ENCODE peak calls at places on chromosome 20, in six cellular contexts. C is HCT116, E is MM.1S, U is mammary epithelial cell, A is DND-41, S is fibroblast of lung. P is an unnamed sample.

GRCh38 chr20:1537731-1538058 is 19.8 kb downstream of the SIRPD start:
- DNase-seq in C (no peak), S (no peak), A (no peak), E (no peak), U (no peak), P (no peak)

GRCh38 chr20:22404609-22405170 is 179.7 kb downstream of the FOXA2 start:
- DNase-seq in S (no peak), E (no peak), A (no peak), C (no peak), U (no peak), P (no peak)

GRCh38 chr20:52624270-52624669 is 347.9 kb upstream of the TSHZ2 start:
- DNase-seq in E (no peak), U (no peak), A (no peak), S (no peak), C (no peak), P (no peak)

GRCh38 chr20:1467355-1468116 is 887 bp upstream of the NSFL1C start:
- DNase-seq in C (no peak), S (no peak), E (no peak), U (no peak), A (no peak), P (no peak)

GRCh38 chr20:11687546-11688292 is 230.0 kb upstream of the BTBD3 start:
- DNase-seq in A (no peak), E (no peak), U (no peak), S (no peak), C (no peak), P (no peak)

GRCh38 chr20:33731693-33732165 is at the start of gene ZNF341:
- DNase-seq in E (peak; percentile 92), C (peak; percentile 39), S (no peak), U (peak; percentile 72), A (peak; percentile 93), P (no peak)

GRCh38 chr20:52230406-52230805 is 38.8 kb upstream of the ZFP64 start:
- DNase-seq in U (no peak), C (no peak), S (no peak), E (no peak), A (no peak), P (peak; percentile 93)

GRCh38 chr20:49543858-49544437 is 24.0 kb downstream of the PTGIS start:
- DNase-seq in C (no peak), E (no peak), U (no peak), S (no peak), A (no peak), P (no peak)

GRCh38 chr20:15927893-15928650 is 645.2 kb downstream of the KIF16B start:
- DNase-seq in A (no peak), U (no peak), E (no peak), S (no peak), C (no peak), P (no peak)

GRCh38 chr20:55961351-55962320 is 43.7 kb downstream of the CBLN4 start:
- DNase-seq in S (no peak), U (no peak), E (no peak), A (no peak), C (no peak), P (no peak)

GRCh38 chr20:39873286-39873685 is 815.8 kb downstream of the MAFB start:
- DNase-seq in A (no peak), C (no peak), S (no peak), E (no peak), U (no peak), P (no peak)

GRCh38 chr20:44057698-44058675 is 129.0 kb downstream of the JPH2 start:
- DNase-seq in C (no peak), E (no peak), S (peak; percentile 84), U (no peak), A (no peak), P (no peak)

DNA sequence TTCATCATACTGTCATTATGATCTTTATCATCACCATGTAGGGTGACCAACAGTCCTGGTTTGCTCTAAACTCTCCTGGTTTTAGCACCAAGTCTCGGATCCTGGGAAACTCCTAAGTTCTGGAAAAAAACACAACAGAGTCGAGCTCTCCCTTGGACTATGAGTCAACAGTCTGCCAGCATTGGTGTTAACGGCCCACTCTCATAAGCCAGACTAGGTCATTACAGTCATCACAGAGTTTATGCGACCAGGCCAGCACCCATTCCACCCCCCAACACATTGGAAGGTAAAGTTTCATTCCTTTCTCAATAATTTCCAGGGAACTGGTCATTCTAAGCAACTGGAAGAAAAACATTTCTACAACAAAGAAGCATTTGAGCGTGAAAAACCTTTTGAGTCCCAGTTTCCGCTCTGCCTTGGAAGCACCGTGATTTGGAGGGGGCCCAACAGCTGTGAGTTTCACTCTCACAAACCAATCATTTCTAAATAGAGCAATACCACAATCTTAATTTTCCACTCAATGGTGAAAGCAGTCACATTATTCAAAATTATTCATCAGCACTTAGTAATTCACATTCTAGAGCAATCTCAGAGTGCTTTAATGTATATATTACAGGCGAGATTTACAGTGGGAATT is 445.0 kb downstream of the CDH26 start:
- DNase-seq in U (no peak), C (no peak), E (peak; percentile 84), S (no peak), A (no peak), P (no peak)
- H3K9ac ChIP-seq in U (no peak overlapping the region), C (no peak overlapping the region), E (peak overlapping the region; percentile 19), S (no peak overlapping the region), A (no peak overlapping the region), P (no peak overlapping the region)

DNA sequence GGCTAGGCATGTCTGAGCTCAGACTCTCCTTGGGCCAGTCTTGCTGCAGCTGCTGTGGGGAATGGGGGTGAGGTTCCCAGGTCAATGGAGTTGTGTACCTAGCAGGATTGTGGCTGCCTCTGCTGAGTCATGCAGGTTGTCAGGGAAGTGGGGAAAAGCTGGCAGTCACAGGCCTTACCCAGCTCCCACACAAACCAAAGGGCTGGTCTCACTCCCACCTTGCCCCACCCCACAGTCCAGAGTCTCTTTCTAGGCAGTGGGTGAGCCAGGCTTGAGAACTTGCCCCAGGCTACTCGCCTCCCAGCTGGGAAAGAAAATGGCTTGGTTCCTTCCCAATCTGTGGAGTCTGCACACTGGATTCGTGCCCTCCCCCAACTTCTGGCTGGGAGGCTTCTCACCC is 65.7 kb downstream of the SCP2D1 start:
- DNase-seq in U (peak; percentile 88), S (no peak), C (no peak), A (no peak), E (no peak), P (no peak)
- H3K4me3 ChIP-seq in U (no peak overlapping the region), S (no peak overlapping the region), C (no peak overlapping the region), A (no peak overlapping the region), E (no peak overlapping the region), P (no peak overlapping the region)

GRCh38 chr20:58691773-58692578 is 624 bp upstream of the NPEPL1 start:
- DNase-seq in U (no peak), A (peak; percentile 34), C (no peak), S (peak; percentile 53), E (peak; percentile 6), P (no peak)

GRCh38 chr20:58690351-58690750 is 2.2 kb upstream of the NPEPL1 start:
- DNase-seq in U (no peak), A (no peak), E (no peak), C (no peak), S (no peak), P (no peak)

GRCh38 chr20:58692579-58693225 is at the start of gene NPEPL1:
- DNase-seq in E (peak; percentile 85), A (peak; percentile 61), S (peak; percentile 74), C (peak; percentile 28), U (peak; percentile 24), P (no peak)

GRCh38 chr20:58691405-58691772 is 1.2 kb upstream of the NPEPL1 start:
- DNase-seq in A (no peak), C (no peak), S (no peak), E (no peak), U (no peak), P (no peak)

GRCh38 chr20:58690851-58691250 is 1.7 kb upstream of the NPEPL1 start:
- DNase-seq in U (no peak), C (no peak), E (no peak), S (peak; percentile 58), A (no peak), P (no peak)
- H3K9ac ChIP-seq in U (no peak overlapping the region), C (no peak overlapping the region), E (no peak overlapping the region), S (no peak overlapping the region), A (no peak overlapping the region), P (no peak overlapping the region)

DNA sequence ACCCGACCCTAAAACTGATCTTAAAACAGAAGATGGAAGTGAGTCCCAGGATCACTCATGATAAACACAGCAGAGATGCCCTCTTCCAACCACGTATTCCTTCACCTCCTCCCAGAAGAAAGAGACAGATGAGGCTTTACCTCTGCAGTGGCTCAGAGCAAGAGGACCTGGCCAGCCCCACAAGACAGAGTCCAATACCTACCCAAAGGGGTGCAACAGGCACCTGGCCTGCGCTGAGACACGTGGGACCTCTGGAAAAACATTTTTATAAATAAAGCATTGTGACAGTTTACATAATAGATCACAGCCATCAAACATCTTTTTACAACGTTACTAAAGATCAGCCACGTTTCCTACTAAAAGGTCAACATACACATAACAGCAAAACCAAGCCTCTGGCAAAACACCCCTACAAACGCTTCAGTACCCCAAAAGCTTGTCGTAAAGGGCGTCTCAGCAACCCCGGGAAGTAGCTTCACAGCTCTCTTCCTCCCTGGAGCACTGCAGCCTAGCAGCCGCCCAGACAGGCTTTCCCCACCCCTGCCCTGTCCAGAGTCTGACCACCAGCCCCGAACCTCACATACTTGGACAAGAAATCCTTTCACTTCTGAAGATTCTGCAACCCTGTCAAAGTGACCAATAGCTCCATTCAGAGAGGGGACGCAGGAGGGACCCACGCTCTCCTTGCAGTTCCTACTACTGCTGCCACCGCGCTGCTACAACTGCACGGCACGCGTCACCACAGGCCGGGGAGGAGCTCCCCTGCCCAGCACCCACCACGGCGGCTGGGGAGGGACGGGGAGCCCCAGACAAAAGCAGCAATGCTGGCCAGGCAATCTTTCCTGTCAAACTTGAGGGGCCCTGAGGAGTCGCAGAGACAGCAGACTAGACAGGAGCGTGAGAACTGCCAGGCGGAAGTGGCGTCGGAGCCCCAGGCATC is 2.8 kb downstream of the TAF4 start:
- DNase-seq in A (no peak), S (no peak), E (no peak), C (no peak), U (no peak), P (no peak)
- H3K4me3 ChIP-seq in A (no peak overlapping the region), S (no peak overlapping the region), E (no peak overlapping the region), C (no peak overlapping the region), U (no peak overlapping the region), P (peak overlapping the region; percentile 64)

GRCh38 chr20:17887331-17888030 is 81.1 kb downstream of the SNX5 start:
- DNase-seq in U (no peak), E (no peak), S (no peak), A (no peak), C (no peak), P (no peak)
- H3K9ac ChIP-seq in U (peak overlapping the region; percentile 0), E (no peak overlapping the region), S (no peak overlapping the region), A (no peak overlapping the region), C (no peak overlapping the region), P (no peak overlapping the region)

GRCh38 chr20:62339647-62340062 is 27.5 kb downstream of the LAMA5 start:
- DNase-seq in A (no peak), S (no peak), U (no peak), E (peak; percentile 93), C (no peak), P (no peak)
- H3K4me3 ChIP-seq in A (no peak overlapping the region), S (no peak overlapping the region), U (no peak overlapping the region), E (peak overlapping the region; percentile 61), C (no peak overlapping the region), P (no peak overlapping the region)

DNA sequence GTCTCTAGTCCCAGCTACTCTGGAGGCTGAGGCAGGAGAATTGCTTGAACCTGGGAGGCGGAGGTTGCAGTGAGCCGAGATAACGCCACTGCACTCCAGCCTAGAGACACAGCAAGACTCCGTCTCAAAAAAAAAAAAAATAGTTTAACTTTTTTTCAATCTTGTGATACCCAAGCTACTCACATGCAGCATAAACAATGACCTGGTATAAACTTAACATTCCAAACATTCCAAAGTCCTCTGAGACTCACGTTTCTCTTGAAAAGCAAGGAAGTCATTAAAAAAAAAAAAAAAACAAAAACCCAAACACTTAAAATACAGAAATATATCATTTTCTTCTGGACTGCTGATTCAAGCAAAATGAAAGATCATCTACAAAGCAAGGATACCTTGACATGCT is 14.3 kb downstream of the CRNKL1 start:
- DNase-seq in U (no peak), E (no peak), S (no peak), C (no peak), A (no peak), P (peak; percentile 12)
- H3K9ac ChIP-seq in U (no peak overlapping the region), E (no peak overlapping the region), S (no peak overlapping the region), C (no peak overlapping the region), A (no peak overlapping the region), P (no peak overlapping the region)